ENCODE peak calls at places on chromosome 21, in four cellular contexts. One of them, this sample, is unnamed.

GRCh38 chr21:46600978-46601377 is 3.9 kb downstream of the S100B start:
- DNase-seq in H9: no peak
- DNase-seq in mesenchymal stem cell: no peak
- DNase-seq in neuronal stem cell: no peak
- DNase-seq in this sample: no peak

GRCh38 chr21:31248598-31248997 is 95.5 kb downstream of the TIAM1 start:
- DNase-seq in H9: no peak
- DNase-seq in neuronal stem cell: no peak
- DNase-seq in mesenchymal stem cell: peak; percentile 68
- DNase-seq in this sample: peak; percentile 63

GRCh38 chr21:34835526-34835925 is 166.7 kb downstream of the CLIC6 start:
- DNase-seq in H9: peak; percentile 52
- DNase-seq in mesenchymal stem cell: peak; percentile 81
- DNase-seq in neuronal stem cell: no peak
- DNase-seq in this sample: no peak

GRCh38 chr21:41879190-41879998 is at the start of gene PRDM15:
- DNase-seq in mesenchymal stem cell: peak; percentile 80
- DNase-seq in H9: peak; percentile 84
- DNase-seq in neuronal stem cell: peak; percentile 72
- DNase-seq in this sample: peak; percentile 82

GRCh38 chr21:21675601-21676000 is 677.4 kb downstream of the NCAM2 start:
- DNase-seq in mesenchymal stem cell: no peak
- DNase-seq in H9: no peak
- DNase-seq in neuronal stem cell: no peak
- DNase-seq in this sample: no peak

GRCh38 chr21:37082856-37083611 is 10.0 kb downstream of the TTC3 start:
- DNase-seq in neuronal stem cell: no peak
- DNase-seq in H9: no peak
- DNase-seq in mesenchymal stem cell: no peak
- DNase-seq in this sample: no peak

GRCh38 chr21:31470896-31471694 is 127.0 kb upstream of the TIAM1 start:
- DNase-seq in neuronal stem cell: no peak
- DNase-seq in mesenchymal stem cell: no peak
- DNase-seq in H9: no peak
- DNase-seq in this sample: no peak

GRCh38 chr21:35197191-35197590 is 148.1 kb upstream of the RUNX1 start:
- DNase-seq in neuronal stem cell: no peak
- DNase-seq in H9: no peak
- DNase-seq in mesenchymal stem cell: no peak
- DNase-seq in this sample: peak; percentile 64

GRCh38 chr21:29258626-29259335 is 39.9 kb upstream of the BACH1 start:
- DNase-seq in mesenchymal stem cell: peak; percentile 70
- DNase-seq in H9: no peak
- DNase-seq in neuronal stem cell: no peak
- DNase-seq in this sample: peak; percentile 89

GRCh38 chr21:31460985-31461384 is 116.9 kb upstream of the TIAM1 start:
- DNase-seq in neuronal stem cell: no peak
- DNase-seq in mesenchymal stem cell: no peak
- DNase-seq in H9: no peak
- DNase-seq in this sample: no peak

GRCh38 chr21:34008618-34009017 is 64.8 kb upstream of the MRPS6 start:
- DNase-seq in H9: no peak
- DNase-seq in mesenchymal stem cell: no peak
- DNase-seq in neuronal stem cell: no peak
- DNase-seq in this sample: no peak

GRCh38 chr21:33042812-33043211 is 17.1 kb downstream of the OLIG2 start:
- DNase-seq in neuronal stem cell: no peak
- DNase-seq in H9: no peak
- DNase-seq in mesenchymal stem cell: peak; percentile 80
- DNase-seq in this sample: peak; percentile 97

GRCh38 chr21:33643658-33644311 is 1.5 kb downstream of the ITSN1 start:
- DNase-seq in H9: no peak
- DNase-seq in neuronal stem cell: no peak
- DNase-seq in mesenchymal stem cell: no peak
- DNase-seq in this sample: no peak

GRCh38 chr21:36512971-36513370 is 33.0 kb upstream of the CLDN14 start:
- DNase-seq in mesenchymal stem cell: no peak
- DNase-seq in H9: no peak
- DNase-seq in neuronal stem cell: no peak
- DNase-seq in this sample: no peak

GRCh38 chr21:15894596-15894995 is 164.8 kb downstream of the USP25 start:
- DNase-seq in neuronal stem cell: no peak
- DNase-seq in mesenchymal stem cell: peak; percentile 35
- DNase-seq in H9: no peak
- DNase-seq in this sample: peak; percentile 38

GRCh38 chr21:31335957-31336738 is 7.9 kb downstream of the TIAM1 start:
- DNase-seq in neuronal stem cell: no peak
- DNase-seq in mesenchymal stem cell: peak; percentile 84
- DNase-seq in H9: no peak
- DNase-seq in this sample: peak; percentile 95

GRCh38 chr21:35400233-35400939 is 351.3 kb upstream of the RUNX1 start:
- DNase-seq in mesenchymal stem cell: peak; percentile 61
- DNase-seq in neuronal stem cell: peak; percentile 12
- DNase-seq in H9: no peak
- DNase-seq in this sample: peak; percentile 67

GRCh38 chr21:16310191-16310590 is 580.4 kb downstream of the USP25 start:
- DNase-seq in H9: no peak
- DNase-seq in mesenchymal stem cell: no peak
- DNase-seq in neuronal stem cell: no peak
- DNase-seq in this sample: no peak

GRCh38 chr21:37921091-37921490 is 4.8 kb upstream of the KCNJ6 start:
- DNase-seq in mesenchymal stem cell: no peak
- DNase-seq in neuronal stem cell: no peak
- DNase-seq in H9: no peak
- DNase-seq in this sample: peak; percentile 22

GRCh38 chr21:34362670-34363069 is 1.1 kb upstream of the KCNE2 start:
- DNase-seq in mesenchymal stem cell: no peak
- DNase-seq in H9: no peak
- DNase-seq in neuronal stem cell: no peak
- DNase-seq in this sample: no peak

GRCh38 chr21:29077651-29078090 is 4.2 kb upstream of the CCT8 start:
- DNase-seq in H9: no peak
- DNase-seq in mesenchymal stem cell: no peak
- DNase-seq in neuronal stem cell: no peak
- DNase-seq in this sample: peak; percentile 48

GRCh38 chr21:28657576-28657975 is 335.1 kb downstream of the LTN1 start:
- DNase-seq in neuronal stem cell: no peak
- DNase-seq in H9: no peak
- DNase-seq in mesenchymal stem cell: no peak
- DNase-seq in this sample: no peak

GRCh38 chr21:45294509-45295291 is 7.0 kb upstream of the POFUT2 start:
- DNase-seq in mesenchymal stem cell: peak; percentile 100
- DNase-seq in neuronal stem cell: no peak
- DNase-seq in H9: peak; percentile 74
- DNase-seq in this sample: peak; percentile 100

GRCh38 chr21:45296638-45297037 is 8.9 kb upstream of the POFUT2 start:
- DNase-seq in mesenchymal stem cell: no peak
- DNase-seq in neuronal stem cell: no peak
- DNase-seq in H9: no peak
- DNase-seq in this sample: no peak

GRCh38 chr21:45297329-45297728 is 9.6 kb upstream of the POFUT2 start:
- DNase-seq in H9: no peak
- DNase-seq in mesenchymal stem cell: no peak
- DNase-seq in neuronal stem cell: no peak
- DNase-seq in this sample: no peak

GRCh38 chr21:45293726-45294401 is 6.2 kb upstream of the POFUT2 start:
- DNase-seq in mesenchymal stem cell: no peak
- DNase-seq in neuronal stem cell: no peak
- DNase-seq in H9: no peak
- DNase-seq in this sample: no peak

DNA sequence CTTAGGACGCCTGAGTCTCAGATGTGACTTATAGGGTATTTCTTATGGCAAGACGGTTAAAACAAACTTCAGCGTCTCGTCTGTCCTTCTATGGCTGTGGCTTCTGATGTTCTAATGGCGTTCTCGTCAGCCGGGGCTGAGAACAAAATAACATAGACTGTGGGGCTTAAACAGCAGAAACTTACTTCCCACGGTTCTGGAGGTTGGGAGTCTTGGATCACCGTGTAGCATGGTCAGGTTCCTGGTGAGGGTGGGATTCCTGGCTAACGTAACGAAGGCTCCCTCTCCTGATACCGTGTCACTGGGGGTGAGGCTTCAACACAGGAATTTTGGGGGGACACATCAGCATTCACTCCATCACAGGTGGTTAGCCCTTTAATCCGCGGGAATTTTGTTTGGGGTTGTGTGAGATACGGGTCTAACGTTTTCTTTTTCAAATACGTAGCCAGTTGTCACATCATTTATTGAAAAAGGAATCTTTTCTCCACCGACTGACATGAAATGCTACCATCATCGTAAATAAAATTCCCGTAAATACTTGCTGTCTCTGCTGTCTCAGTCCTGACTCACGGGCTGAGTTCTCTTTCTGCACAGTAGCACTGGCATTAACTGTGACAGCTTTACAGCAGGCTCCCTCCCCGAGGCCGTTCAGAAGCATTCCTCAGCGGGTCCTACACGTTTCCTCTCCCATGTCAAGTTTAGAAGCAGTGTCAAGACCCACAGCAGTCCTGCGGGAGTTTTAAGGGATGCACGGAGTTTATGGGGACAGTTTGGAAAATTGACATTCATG is 8.1 kb upstream of the POFUT2 start:
- DNase-seq in H9: no peak
- DNase-seq in neuronal stem cell: no peak
- DNase-seq in mesenchymal stem cell: peak; percentile 97
- DNase-seq in this sample: peak; percentile 91
- H3K18ac ChIP-seq in H9: no peak overlapping the region
- H3K18ac ChIP-seq in neuronal stem cell: peak overlapping the region; percentile 39
- H3K18ac ChIP-seq in mesenchymal stem cell: peak overlapping the region; percentile 99
- H3K18ac ChIP-seq in this sample: peak overlapping the region; percentile 58

GRCh38 chr21:42981862-42982261 is 7.5 kb downstream of the PKNOX1 start:
- DNase-seq in neuronal stem cell: no peak
- DNase-seq in H9: no peak
- DNase-seq in mesenchymal stem cell: no peak
- DNase-seq in this sample: no peak
- H3K23ac ChIP-seq in neuronal stem cell: peak overlapping the region; percentile 47
- H3K23ac ChIP-seq in H9: no peak overlapping the region
- H3K23ac ChIP-seq in mesenchymal stem cell: peak overlapping the region; percentile 57
- H3K23ac ChIP-seq in this sample: no peak overlapping the region

GRCh38 chr21:45362748-45363145 is 42.2 kb upstream of the COL18A1 start:
- DNase-seq in H9: no peak
- DNase-seq in neuronal stem cell: no peak
- DNase-seq in mesenchymal stem cell: no peak
- DNase-seq in this sample: no peak
- H3K18ac ChIP-seq in H9: no peak overlapping the region
- H3K18ac ChIP-seq in neuronal stem cell: peak overlapping the region; percentile 79
- H3K18ac ChIP-seq in mesenchymal stem cell: peak overlapping the region; percentile 97
- H3K18ac ChIP-seq in this sample: no peak overlapping the region

DNA sequence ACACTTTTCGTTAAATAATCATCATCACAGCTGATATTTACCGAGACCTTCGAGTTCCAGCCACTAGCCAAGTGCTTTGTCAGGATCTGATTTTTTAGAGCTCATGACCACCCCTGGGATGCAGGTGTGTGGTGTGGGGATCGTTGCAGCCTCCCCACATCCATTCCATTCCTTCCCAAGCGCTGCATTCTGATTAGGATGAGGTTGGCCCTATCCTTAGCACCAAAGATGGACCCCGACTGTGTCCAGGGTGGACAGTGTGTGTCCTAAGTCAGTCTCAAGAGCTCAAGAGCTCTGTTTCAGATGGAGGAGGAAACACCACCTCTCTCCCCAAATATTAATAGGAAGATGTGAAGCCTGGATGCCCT is 74.1 kb downstream of the PSMG1 start:
- DNase-seq in neuronal stem cell: no peak
- DNase-seq in H9: no peak
- DNase-seq in mesenchymal stem cell: no peak
- DNase-seq in this sample: no peak
- H3K23ac ChIP-seq in neuronal stem cell: no peak overlapping the region
- H3K23ac ChIP-seq in H9: no peak overlapping the region
- H3K23ac ChIP-seq in mesenchymal stem cell: no peak overlapping the region
- H3K23ac ChIP-seq in this sample: no peak overlapping the region

DNA sequence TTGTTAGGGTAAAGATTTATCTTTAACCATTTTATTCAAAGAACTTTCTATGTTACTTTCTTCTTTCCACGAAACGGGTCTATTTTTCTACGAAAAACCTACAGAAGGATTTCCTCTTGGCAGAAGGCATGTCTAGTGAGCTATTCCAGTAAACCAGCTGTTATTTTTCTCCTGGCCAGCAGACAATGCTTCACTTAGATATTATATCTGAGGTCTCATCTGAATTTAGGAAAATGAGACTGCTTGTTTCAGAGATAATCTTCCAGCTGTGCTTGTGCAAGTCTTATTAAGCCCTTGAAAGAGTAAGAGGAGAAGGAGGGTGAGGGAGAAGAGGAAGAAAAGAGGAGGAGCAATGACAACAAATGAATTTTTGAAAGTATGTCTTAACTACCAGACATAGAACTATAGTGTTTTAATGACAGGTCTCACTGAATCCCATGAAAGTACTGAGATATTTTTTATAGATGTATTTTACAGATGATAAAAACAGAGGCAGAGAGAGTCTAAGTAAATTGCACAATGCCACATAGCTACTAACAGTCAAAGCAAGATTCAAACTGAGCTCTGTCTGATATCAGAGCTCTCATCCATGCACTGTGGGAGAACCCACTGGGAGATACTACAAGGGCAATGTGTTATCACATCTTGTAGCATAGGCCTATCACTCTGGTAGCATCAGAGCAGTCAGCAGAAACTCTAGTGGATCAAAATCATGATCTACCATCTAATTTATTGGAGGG is 54.6 kb upstream of the SAMSN1 start:
- DNase-seq in neuronal stem cell: no peak
- DNase-seq in mesenchymal stem cell: no peak
- DNase-seq in H9: no peak
- DNase-seq in this sample: no peak
- H3K18ac ChIP-seq in neuronal stem cell: no peak overlapping the region
- H3K18ac ChIP-seq in mesenchymal stem cell: no peak overlapping the region
- H3K18ac ChIP-seq in H9: no peak overlapping the region
- H3K18ac ChIP-seq in this sample: no peak overlapping the region

GRCh38 chr21:17612023-17612564 is 607 bp downstream of the BTG3 start:
- DNase-seq in H9: peak; percentile 31
- DNase-seq in mesenchymal stem cell: peak; percentile 88
- DNase-seq in neuronal stem cell: peak; percentile 14
- DNase-seq in this sample: peak; percentile 59
- H3K23ac ChIP-seq in H9: no peak overlapping the region
- H3K23ac ChIP-seq in mesenchymal stem cell: peak overlapping the region; percentile 46
- H3K23ac ChIP-seq in neuronal stem cell: peak overlapping the region; percentile 100
- H3K23ac ChIP-seq in this sample: peak overlapping the region; percentile 49

DNA sequence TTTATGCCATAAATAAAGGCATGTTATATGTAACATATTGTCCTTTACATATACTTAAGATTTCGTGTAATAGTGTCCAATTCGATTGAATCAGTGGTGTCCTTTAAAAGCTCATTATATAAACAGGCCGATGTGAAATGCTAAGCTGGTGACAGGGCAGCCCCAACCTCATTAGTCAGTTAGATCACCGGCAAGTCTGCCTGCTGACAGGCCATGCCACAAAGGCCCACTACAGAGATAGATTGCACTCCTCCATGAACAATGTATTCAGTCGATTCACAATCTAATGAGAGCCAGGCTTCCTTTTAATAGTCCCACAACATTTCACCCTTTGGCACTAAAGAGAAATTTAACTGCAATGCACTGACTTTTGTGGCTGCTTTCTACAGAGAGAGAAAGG is 298.0 kb downstream of the PCP4 start:
- DNase-seq in H9: no peak
- DNase-seq in neuronal stem cell: peak; percentile 30
- DNase-seq in mesenchymal stem cell: no peak
- DNase-seq in this sample: no peak
- H3K18ac ChIP-seq in H9: no peak overlapping the region
- H3K18ac ChIP-seq in neuronal stem cell: no peak overlapping the region
- H3K18ac ChIP-seq in mesenchymal stem cell: no peak overlapping the region
- H3K18ac ChIP-seq in this sample: no peak overlapping the region

This sample was measured in IMR-90.